ENCODE peak calls at places on chromosomes 1 and 21, in ten cellular contexts. One of them, this sample, is unnamed.

GRCh38 chr1:176989023-176989422 is 175.5 kb downstream of the ASTN1 start:
- DNase-seq in GM06990: no peak
- DNase-seq in lower lobe of right lung: no peak
- DNase-seq in lung: no peak
- DNase-seq in naive thymus-derived CD4-positive, alpha-beta T cell: no peak
- DNase-seq in breast epithelium: no peak
- DNase-seq in fibroblast of lung: peak; percentile 74
- DNase-seq in AG04450: no peak
- DNase-seq in IMR-90: no peak
- DNase-seq in choroid plexus epithelial cell: peak; percentile 7
- DNase-seq in this sample: no peak

GRCh38 chr1:64892576-64893573 is 73.5 kb downstream of the JAK1 start:
- DNase-seq in fibroblast of lung: no peak
- DNase-seq in breast epithelium: no peak
- DNase-seq in GM06990: no peak
- DNase-seq in choroid plexus epithelial cell: peak; percentile 51
- DNase-seq in naive thymus-derived CD4-positive, alpha-beta T cell: no peak
- DNase-seq in IMR-90: peak; percentile 23
- DNase-seq in lung: peak; percentile 49
- DNase-seq in lower lobe of right lung: no peak
- DNase-seq in AG04450: no peak
- DNase-seq in this sample: no peak

GRCh38 chr1:29801561-29801973 is 565.2 kb downstream of the PTPRU start:
- DNase-seq in choroid plexus epithelial cell: no peak
- DNase-seq in IMR-90: no peak
- DNase-seq in AG04450: no peak
- DNase-seq in fibroblast of lung: no peak
- DNase-seq in lower lobe of right lung: no peak
- DNase-seq in breast epithelium: no peak
- DNase-seq in GM06990: no peak
- DNase-seq in naive thymus-derived CD4-positive, alpha-beta T cell: no peak
- DNase-seq in lung: peak; percentile 25
- DNase-seq in this sample: no peak

GRCh38 chr1:67058761-67059160 is 4.8 kb upstream of the SLC35D1 start:
- DNase-seq in IMR-90: peak; percentile 47
- DNase-seq in GM06990: no peak
- DNase-seq in fibroblast of lung: peak; percentile 56
- DNase-seq in choroid plexus epithelial cell: peak; percentile 27
- DNase-seq in breast epithelium: no peak
- DNase-seq in naive thymus-derived CD4-positive, alpha-beta T cell: no peak
- DNase-seq in lower lobe of right lung: no peak
- DNase-seq in lung: no peak
- DNase-seq in AG04450: no peak
- DNase-seq in this sample: no peak

GRCh38 chr1:93672069-93672468 is 9.6 kb downstream of the BCAR3 start:
- DNase-seq in AG04450: no peak
- DNase-seq in GM06990: no peak
- DNase-seq in lower lobe of right lung: peak; percentile 73
- DNase-seq in choroid plexus epithelial cell: peak; percentile 95
- DNase-seq in lung: peak; percentile 70
- DNase-seq in fibroblast of lung: peak; percentile 84
- DNase-seq in breast epithelium: peak; percentile 50
- DNase-seq in naive thymus-derived CD4-positive, alpha-beta T cell: no peak
- DNase-seq in IMR-90: peak; percentile 93
- DNase-seq in this sample: no peak

GRCh38 chr1:219659682-219660081 is 46.8 kb upstream of the ZC3H11B start:
- DNase-seq in choroid plexus epithelial cell: peak; percentile 100
- DNase-seq in AG04450: peak; percentile 23
- DNase-seq in breast epithelium: no peak
- DNase-seq in lower lobe of right lung: no peak
- DNase-seq in GM06990: peak; percentile 4
- DNase-seq in IMR-90: peak; percentile 80
- DNase-seq in naive thymus-derived CD4-positive, alpha-beta T cell: no peak
- DNase-seq in fibroblast of lung: peak; percentile 85
- DNase-seq in lung: no peak
- DNase-seq in this sample: no peak

GRCh38 chr1:168509204-168509603 is 34.6 kb downstream of the XCL2 start:
- DNase-seq in choroid plexus epithelial cell: no peak
- DNase-seq in lower lobe of right lung: no peak
- DNase-seq in naive thymus-derived CD4-positive, alpha-beta T cell: no peak
- DNase-seq in IMR-90: no peak
- DNase-seq in GM06990: no peak
- DNase-seq in AG04450: no peak
- DNase-seq in lung: no peak
- DNase-seq in fibroblast of lung: no peak
- DNase-seq in breast epithelium: no peak
- DNase-seq in this sample: no peak

GRCh38 chr1:156926175-156926574 is 5.7 kb downstream of the LRRC71 start:
- DNase-seq in fibroblast of lung: peak; percentile 81
- DNase-seq in choroid plexus epithelial cell: peak; percentile 72
- DNase-seq in IMR-90: peak; percentile 56
- DNase-seq in naive thymus-derived CD4-positive, alpha-beta T cell: no peak
- DNase-seq in AG04450: no peak
- DNase-seq in lung: peak; percentile 87
- DNase-seq in lower lobe of right lung: peak; percentile 84
- DNase-seq in breast epithelium: peak; percentile 44
- DNase-seq in GM06990: no peak
- DNase-seq in this sample: no peak

GRCh38 chr1:49544615-49545014 is 479.1 kb downstream of the AGBL4 start:
- DNase-seq in lower lobe of right lung: no peak
- DNase-seq in AG04450: no peak
- DNase-seq in naive thymus-derived CD4-positive, alpha-beta T cell: no peak
- DNase-seq in fibroblast of lung: no peak
- DNase-seq in breast epithelium: no peak
- DNase-seq in lung: no peak
- DNase-seq in GM06990: no peak
- DNase-seq in choroid plexus epithelial cell: no peak
- DNase-seq in IMR-90: no peak
- DNase-seq in this sample: no peak

GRCh38 chr1:224734261-224734935 is 118.3 kb downstream of the CNIH3 start:
- DNase-seq in GM06990: no peak
- DNase-seq in fibroblast of lung: no peak
- DNase-seq in lung: no peak
- DNase-seq in naive thymus-derived CD4-positive, alpha-beta T cell: no peak
- DNase-seq in AG04450: no peak
- DNase-seq in lower lobe of right lung: no peak
- DNase-seq in choroid plexus epithelial cell: no peak
- DNase-seq in IMR-90: no peak
- DNase-seq in breast epithelium: no peak
- DNase-seq in this sample: no peak

GRCh38 chr1:115331531-115332331 is 6.3 kb downstream of the NGF start:
- DNase-seq in IMR-90: peak; percentile 83
- DNase-seq in GM06990: no peak
- DNase-seq in lower lobe of right lung: no peak
- DNase-seq in choroid plexus epithelial cell: peak; percentile 53
- DNase-seq in breast epithelium: no peak
- DNase-seq in AG04450: peak; percentile 29
- DNase-seq in lung: no peak
- DNase-seq in fibroblast of lung: peak; percentile 35
- DNase-seq in naive thymus-derived CD4-positive, alpha-beta T cell: no peak
- DNase-seq in this sample: no peak

DNA sequence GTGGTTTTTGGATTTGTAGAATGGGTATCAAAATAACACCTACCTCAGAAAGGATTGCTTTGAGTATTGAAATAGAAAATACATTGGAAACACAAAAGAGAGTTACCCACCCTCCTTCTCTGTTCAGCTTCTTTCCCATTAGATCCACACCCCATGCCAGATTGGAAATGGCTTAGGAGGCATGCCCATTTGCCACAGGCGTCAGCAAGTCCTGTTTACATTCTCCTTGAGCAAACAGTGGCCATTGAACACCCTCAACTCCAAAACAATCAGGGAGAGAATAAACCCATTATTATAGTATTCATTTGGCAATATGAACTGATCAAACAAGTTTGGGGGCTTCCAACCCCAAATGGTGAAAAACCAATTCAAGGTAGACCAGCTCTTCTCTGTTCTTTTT is 2.4 kb downstream of the ELAPOR1 start:
- DNase-seq in IMR-90: no peak
- DNase-seq in naive thymus-derived CD4-positive, alpha-beta T cell: no peak
- DNase-seq in AG04450: no peak
- DNase-seq in choroid plexus epithelial cell: no peak
- DNase-seq in lower lobe of right lung: no peak
- DNase-seq in lung: no peak
- DNase-seq in GM06990: no peak
- DNase-seq in breast epithelium: no peak
- DNase-seq in fibroblast of lung: no peak
- DNase-seq in this sample: no peak
- H3K4me3 ChIP-seq in IMR-90: no peak overlapping the region
- H3K4me3 ChIP-seq in naive thymus-derived CD4-positive, alpha-beta T cell: no peak overlapping the region
- H3K4me3 ChIP-seq in AG04450: no peak overlapping the region
- H3K4me3 ChIP-seq in choroid plexus epithelial cell: no peak overlapping the region
- H3K4me3 ChIP-seq in lower lobe of right lung: no peak overlapping the region
- H3K4me3 ChIP-seq in lung: no peak overlapping the region
- H3K4me3 ChIP-seq in GM06990: no peak overlapping the region
- H3K4me3 ChIP-seq in breast epithelium: peak overlapping the region; percentile 49
- H3K4me3 ChIP-seq in fibroblast of lung: no peak overlapping the region
- H3K4me3 ChIP-seq in this sample: no peak overlapping the region

DNA sequence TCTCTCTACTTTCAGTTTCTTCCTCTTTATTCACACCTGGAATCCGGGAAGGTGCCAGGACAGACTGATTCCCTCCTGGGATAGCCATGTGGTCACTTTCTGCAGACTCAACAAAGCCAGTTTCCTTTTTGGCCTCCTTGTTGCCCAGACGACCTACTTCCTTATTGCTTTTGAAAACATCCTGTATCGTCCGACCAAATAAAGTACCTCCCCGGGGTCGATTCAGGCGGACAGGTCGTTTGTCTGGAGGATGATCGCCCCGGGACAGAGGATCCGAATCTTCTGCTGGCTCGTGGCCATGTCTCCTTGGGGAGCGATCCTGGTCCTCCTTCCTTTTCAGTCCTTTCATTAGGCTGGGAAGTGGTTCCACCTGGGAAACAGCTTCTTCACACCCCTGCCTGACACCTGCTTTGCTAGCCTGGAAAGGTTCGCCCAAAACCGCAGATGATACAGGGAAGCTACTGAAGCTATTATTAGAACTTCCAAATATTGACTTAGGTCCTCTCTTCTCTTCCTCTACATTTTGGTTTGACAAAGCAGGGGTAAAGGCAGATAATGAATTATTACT is 1.2 kb downstream of the MCM3AP start:
- DNase-seq in lower lobe of right lung: no peak
- DNase-seq in naive thymus-derived CD4-positive, alpha-beta T cell: no peak
- DNase-seq in breast epithelium: peak; percentile 31
- DNase-seq in fibroblast of lung: no peak
- DNase-seq in choroid plexus epithelial cell: no peak
- DNase-seq in lung: no peak
- DNase-seq in IMR-90: no peak
- DNase-seq in AG04450: no peak
- DNase-seq in GM06990: no peak
- DNase-seq in this sample: no peak
- H3K4me3 ChIP-seq in lower lobe of right lung: peak overlapping the region; percentile 4
- H3K4me3 ChIP-seq in naive thymus-derived CD4-positive, alpha-beta T cell: no peak overlapping the region
- H3K4me3 ChIP-seq in breast epithelium: peak overlapping the region; percentile 96
- H3K4me3 ChIP-seq in fibroblast of lung: no peak overlapping the region
- H3K4me3 ChIP-seq in choroid plexus epithelial cell: no peak overlapping the region
- H3K4me3 ChIP-seq in lung: no peak overlapping the region
- H3K4me3 ChIP-seq in IMR-90: no peak overlapping the region
- H3K4me3 ChIP-seq in AG04450: no peak overlapping the region
- H3K4me3 ChIP-seq in GM06990: peak overlapping the region; percentile 20
- H3K4me3 ChIP-seq in this sample: no peak overlapping the region

GRCh38 chr1:181100015-181100905 is 11.8 kb downstream of the IER5 start:
- DNase-seq in GM06990: peak; percentile 70
- DNase-seq in choroid plexus epithelial cell: no peak
- DNase-seq in naive thymus-derived CD4-positive, alpha-beta T cell: no peak
- DNase-seq in AG04450: no peak
- DNase-seq in IMR-90: no peak
- DNase-seq in lower lobe of right lung: no peak
- DNase-seq in fibroblast of lung: peak; percentile 49
- DNase-seq in lung: no peak
- DNase-seq in breast epithelium: no peak
- DNase-seq in this sample: no peak
- H3K4me3 ChIP-seq in GM06990: peak overlapping the region; percentile 23
- H3K4me3 ChIP-seq in choroid plexus epithelial cell: no peak overlapping the region
- H3K4me3 ChIP-seq in naive thymus-derived CD4-positive, alpha-beta T cell: no peak overlapping the region
- H3K4me3 ChIP-seq in AG04450: no peak overlapping the region
- H3K4me3 ChIP-seq in IMR-90: no peak overlapping the region
- H3K4me3 ChIP-seq in lower lobe of right lung: no peak overlapping the region
- H3K4me3 ChIP-seq in fibroblast of lung: no peak overlapping the region
- H3K4me3 ChIP-seq in lung: no peak overlapping the region
- H3K4me3 ChIP-seq in breast epithelium: no peak overlapping the region
- H3K4me3 ChIP-seq in this sample: no peak overlapping the region

GRCh38 chr1:192442736-192443135 is 125.9 kb downstream of the RGS21 start:
- DNase-seq in lower lobe of right lung: no peak
- DNase-seq in fibroblast of lung: no peak
- DNase-seq in AG04450: no peak
- DNase-seq in choroid plexus epithelial cell: peak; percentile 21
- DNase-seq in naive thymus-derived CD4-positive, alpha-beta T cell: no peak
- DNase-seq in lung: no peak
- DNase-seq in breast epithelium: no peak
- DNase-seq in GM06990: no peak
- DNase-seq in IMR-90: peak; percentile 13
- DNase-seq in this sample: no peak

GRCh38 chr1:192443616-192444015 is 126.8 kb downstream of the RGS21 start:
- DNase-seq in lung: no peak
- DNase-seq in lower lobe of right lung: no peak
- DNase-seq in IMR-90: peak; percentile 45
- DNase-seq in fibroblast of lung: peak; percentile 40
- DNase-seq in breast epithelium: no peak
- DNase-seq in AG04450: no peak
- DNase-seq in naive thymus-derived CD4-positive, alpha-beta T cell: no peak
- DNase-seq in choroid plexus epithelial cell: peak; percentile 14
- DNase-seq in GM06990: no peak
- DNase-seq in this sample: no peak

GRCh38 chr1:192445243-192445642 is 128.5 kb downstream of the RGS21 start:
- DNase-seq in choroid plexus epithelial cell: no peak
- DNase-seq in AG04450: no peak
- DNase-seq in GM06990: no peak
- DNase-seq in naive thymus-derived CD4-positive, alpha-beta T cell: no peak
- DNase-seq in lower lobe of right lung: no peak
- DNase-seq in IMR-90: no peak
- DNase-seq in fibroblast of lung: no peak
- DNase-seq in breast epithelium: no peak
- DNase-seq in lung: no peak
- DNase-seq in this sample: no peak

GRCh38 chr1:192448026-192448578 is 127.5 kb upstream of the RGS1 start:
- DNase-seq in fibroblast of lung: peak; percentile 54
- DNase-seq in IMR-90: peak; percentile 12
- DNase-seq in lung: no peak
- DNase-seq in lower lobe of right lung: no peak
- DNase-seq in AG04450: no peak
- DNase-seq in GM06990: no peak
- DNase-seq in breast epithelium: no peak
- DNase-seq in naive thymus-derived CD4-positive, alpha-beta T cell: no peak
- DNase-seq in choroid plexus epithelial cell: peak; percentile 34
- DNase-seq in this sample: no peak

DNA sequence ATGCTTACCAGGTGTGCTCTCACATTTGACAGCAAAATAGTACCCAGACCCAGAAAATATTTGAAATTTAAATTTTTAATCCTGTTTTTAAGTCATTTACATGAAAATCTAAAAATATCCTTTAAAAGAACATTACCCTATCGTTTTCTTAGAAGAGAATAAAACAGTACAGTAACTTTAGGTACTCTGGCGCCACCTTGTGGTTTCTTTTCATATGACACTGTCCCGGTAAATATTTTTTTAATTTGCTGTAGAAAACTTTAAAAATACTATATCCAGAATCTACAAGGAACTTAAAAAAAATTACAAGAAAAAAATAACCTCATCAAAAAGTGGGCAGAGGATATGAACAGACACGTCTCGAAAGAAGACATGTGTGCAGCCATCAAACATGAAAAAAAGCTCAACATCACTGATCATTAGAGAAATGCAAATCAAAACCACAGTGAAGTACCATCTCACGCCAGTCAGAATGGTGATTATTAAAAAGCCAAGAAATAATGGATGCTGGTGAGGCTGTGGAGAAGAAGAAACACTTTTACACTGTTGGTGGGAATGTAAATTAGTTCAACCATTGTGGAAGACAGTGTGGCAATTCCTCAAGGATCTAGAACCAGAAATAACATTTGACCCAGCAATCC is 129.2 kb downstream of the RGS21 start:
- DNase-seq in lung: peak; percentile 51
- DNase-seq in GM06990: no peak
- DNase-seq in IMR-90: peak; percentile 60
- DNase-seq in naive thymus-derived CD4-positive, alpha-beta T cell: peak; percentile 33
- DNase-seq in fibroblast of lung: peak; percentile 40
- DNase-seq in lower lobe of right lung: no peak
- DNase-seq in choroid plexus epithelial cell: peak; percentile 70
- DNase-seq in breast epithelium: no peak
- DNase-seq in AG04450: peak; percentile 29
- DNase-seq in this sample: peak; percentile 42
- H3K4me3 ChIP-seq in lung: no peak overlapping the region
- H3K4me3 ChIP-seq in GM06990: no peak overlapping the region
- H3K4me3 ChIP-seq in IMR-90: no peak overlapping the region
- H3K4me3 ChIP-seq in naive thymus-derived CD4-positive, alpha-beta T cell: no peak overlapping the region
- H3K4me3 ChIP-seq in fibroblast of lung: no peak overlapping the region
- H3K4me3 ChIP-seq in lower lobe of right lung: peak overlapping the region; percentile 24
- H3K4me3 ChIP-seq in choroid plexus epithelial cell: peak overlapping the region; percentile 36
- H3K4me3 ChIP-seq in breast epithelium: no peak overlapping the region
- H3K4me3 ChIP-seq in AG04450: no peak overlapping the region
- H3K4me3 ChIP-seq in this sample: no peak overlapping the region

This sample was measured in neuronal stem cell.